ENCODE peak calls at places on chromosomes 11 and 22, in six cellular contexts. I is endothelial cell, C is GM12865, T is lung, V is sigmoid colon, F is fibroblast of lung. X is an unnamed sample.
A peak's percentile ranks its signal among the peaks of the same experiment; 100 is the strongest.

GRCh38 chr11:17528181-17528691 is 16.0 kb downstream of the USH1C start:
- DNase-seq in V (no peak), C (peak; percentile 40), F (peak; percentile 35), T (peak; percentile 35), I (peak; percentile 84), X (peak; percentile 77)

GRCh38 chr22:40008726-40009125 is 14.0 kb downstream of the FAM83F start:
- DNase-seq in F (no peak), C (no peak), T (no peak), I (no peak), V (no peak), X (no peak)

GRCh38 chr11:19790831-19791552 is 78.4 kb downstream of the NAV2 start:
- DNase-seq in C (peak; percentile 20), V (no peak), I (no peak), F (no peak), T (no peak), X (no peak)

GRCh38 chr11:123441161-123441560 is 11.1 kb downstream of the GRAMD1B start:
- DNase-seq in F (no peak), I (no peak), C (no peak), T (no peak), V (peak; percentile 13), X (no peak)

GRCh38 chr11:132058211-132058772 is 687.9 kb downstream of the NTM start:
- DNase-seq in V (no peak), T (no peak), I (no peak), C (no peak), F (peak; percentile 13), X (no peak)

GRCh38 chr11:204587-205109 is 2.6 kb downstream of the BET1L start:
- DNase-seq in T (peak; percentile 24), I (no peak), V (peak; percentile 62), C (peak; percentile 1), F (no peak), X (no peak)

GRCh38 chr11:19370100-19370861 is 129.5 kb upstream of the E2F8 start:
- DNase-seq in I (no peak), F (peak; percentile 67), C (no peak), V (peak; percentile 86), T (peak; percentile 36), X (no peak)

GRCh38 chr22:39943366-39943765 is 16.8 kb upstream of the TMA7B start:
- DNase-seq in F (no peak), I (peak; percentile 17), V (no peak), C (peak; percentile 32), T (no peak), X (no peak)

GRCh38 chr11:119065369-119065768 is 2.2 kb upstream of the VPS11 start:
- DNase-seq in T (no peak), I (no peak), F (peak; percentile 44), C (peak; percentile 64), V (no peak), X (no peak)

GRCh38 chr11:125551835-125552342 is 17.4 kb upstream of the EI24 start:
- DNase-seq in I (no peak), V (no peak), T (no peak), F (no peak), C (no peak), X (no peak)

GRCh38 chr11:9760180-9760550 is 96.3 kb downstream of the SWAP70 start:
- DNase-seq in T (peak; percentile 67), C (no peak), I (no peak), V (peak; percentile 97), F (peak; percentile 98), X (no peak)

GRCh38 chr22:19997561-19998231 is 18.9 kb downstream of the ARVCF start:
- DNase-seq in T (no peak), C (no peak), V (no peak), F (no peak), I (no peak), X (no peak)

GRCh38 chr11:11608783-11609232 is 13.0 kb downstream of the GALNT18 start:
- DNase-seq in V (no peak), I (no peak), T (no peak), F (peak; percentile 37), C (no peak), X (no peak)

GRCh38 chr22:49968831-49969661 is 8.5 kb downstream of the PIM3 start:
- DNase-seq in T (no peak), F (no peak), V (peak; percentile 71), I (peak; percentile 10), C (no peak), X (peak; percentile 2)

GRCh38 chr11:116736763-116737162 is 36.0 kb downstream of the BUD13 start:
- DNase-seq in I (no peak), F (no peak), C (peak; percentile 15), T (no peak), V (no peak), X (no peak)

GRCh38 chr22:20486229-20486628 is 9.4 kb downstream of the KLHL22 start:
- DNase-seq in F (no peak), C (no peak), T (no peak), I (no peak), V (no peak), X (no peak)

GRCh38 chr22:27512283-27512761 is 289.2 kb downstream of the MN1 start:
- DNase-seq in I (no peak), T (peak; percentile 68), F (peak; percentile 92), V (peak; percentile 88), C (no peak), X (no peak)

GRCh38 chr11:67470337-67471002 is 1.4 kb upstream of the TMEM134 start:
- DNase-seq in F (no peak), I (no peak), V (no peak), T (no peak), C (peak; percentile 31), X (no peak)

GRCh38 chr11:1927151-1928037 is 7.9 kb downstream of the TNNT3 start:
- DNase-seq in C (no peak), V (no peak), I (no peak), T (no peak), F (no peak), X (no peak)

GRCh38 chr22:20206709-20207215 is 55.9 kb upstream of the CCDC188 start:
- DNase-seq in I (no peak), V (no peak), F (peak; percentile 31), T (no peak), C (no peak), X (no peak)

GRCh38 chr11:64685536-64685935 is 37.5 kb downstream of the NRXN2 start:
- DNase-seq in C (no peak), V (no peak), T (no peak), F (no peak), I (no peak), X (no peak)

GRCh38 chr11:69569306-69570200 is 71.4 kb upstream of the CCND1 start:
- DNase-seq in C (no peak), T (no peak), V (no peak), F (no peak), I (no peak), X (no peak)

GRCh38 chr11:69567951-69568808 is 72.8 kb upstream of the CCND1 start:
- DNase-seq in I (no peak), T (no peak), V (no peak), C (no peak), F (no peak), X (no peak)

GRCh38 chr11:11946180-11946579 is 62.2 kb downstream of the DKK3 start:
- DNase-seq in V (no peak), C (no peak), I (no peak), F (no peak), T (no peak), X (no peak)

GRCh38 chr11:108916290-108916689 is 251.4 kb downstream of the DDX10 start:
- DNase-seq in F (no peak), C (no peak), V (no peak), T (no peak), I (no peak), X (no peak)

DNA sequence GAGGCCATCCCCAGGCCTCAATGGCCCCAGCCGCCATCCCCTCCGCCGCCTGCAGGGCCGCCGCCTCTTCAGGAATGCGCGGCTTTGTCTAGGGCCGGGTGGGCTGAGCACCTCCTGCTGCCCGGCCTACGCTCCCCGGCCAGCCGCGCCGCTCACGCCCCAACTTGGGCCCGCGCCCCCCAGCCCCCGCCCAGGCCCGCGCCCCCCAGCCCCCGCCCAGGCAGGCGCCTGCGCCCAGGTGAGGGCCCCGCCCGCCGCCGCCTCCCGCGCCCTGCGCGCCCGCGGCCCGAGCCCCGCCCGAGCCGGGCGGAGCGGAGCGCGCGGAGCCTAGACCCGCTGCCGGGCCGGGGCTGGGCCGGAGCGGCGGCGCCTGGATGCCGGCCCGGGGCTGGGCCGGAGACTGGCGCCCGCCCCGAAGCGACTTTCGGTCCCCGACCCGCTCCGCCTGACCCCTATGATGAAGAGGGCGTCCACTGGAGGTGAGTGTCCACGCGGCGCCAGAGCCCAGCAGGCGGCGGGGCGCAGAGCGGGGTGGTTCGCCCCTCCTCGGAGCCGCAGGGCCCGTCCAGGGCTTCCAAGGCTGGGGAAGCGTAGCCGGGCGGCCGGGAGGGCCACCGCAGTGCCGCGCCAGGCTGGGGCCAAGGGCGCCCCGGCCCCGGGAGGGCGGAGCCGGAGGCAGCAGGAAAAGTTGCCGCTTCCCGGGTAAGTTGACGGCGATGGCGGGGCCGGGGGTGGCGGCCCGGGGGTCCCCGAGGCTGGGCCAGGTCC is 34.3 kb upstream of the PRODH start:
- DNase-seq in T (no peak), V (no peak), F (no peak), I (peak; percentile 69), C (no peak), X (peak; percentile 56)
- TF ChIP-seq CTCF in T (no peak), V (no peak), F (no peak), I (no peak), C (no peak), X (peak; percentile 51)

GRCh38 chr11:13446444-13446843 is 16.6 kb downstream of the BTBD10 start:
- DNase-seq in I (no peak), T (no peak), C (no peak), V (no peak), F (no peak), X (no peak)

GRCh38 chr11:13448876-13449275 is 14.1 kb downstream of the BTBD10 start:
- DNase-seq in V (peak; percentile 68), T (no peak), C (no peak), F (peak; percentile 77), I (no peak), X (no peak)

GRCh38 chr11:13440100-13440855 is 22.7 kb downstream of the BTBD10 start:
- DNase-seq in F (peak; percentile 95), I (no peak), C (no peak), T (peak; percentile 35), V (no peak), X (no peak)

GRCh38 chr11:13449522-13449921 is 13.5 kb downstream of the BTBD10 start:
- DNase-seq in F (no peak), T (no peak), C (no peak), V (no peak), I (no peak), X (no peak)

DNA sequence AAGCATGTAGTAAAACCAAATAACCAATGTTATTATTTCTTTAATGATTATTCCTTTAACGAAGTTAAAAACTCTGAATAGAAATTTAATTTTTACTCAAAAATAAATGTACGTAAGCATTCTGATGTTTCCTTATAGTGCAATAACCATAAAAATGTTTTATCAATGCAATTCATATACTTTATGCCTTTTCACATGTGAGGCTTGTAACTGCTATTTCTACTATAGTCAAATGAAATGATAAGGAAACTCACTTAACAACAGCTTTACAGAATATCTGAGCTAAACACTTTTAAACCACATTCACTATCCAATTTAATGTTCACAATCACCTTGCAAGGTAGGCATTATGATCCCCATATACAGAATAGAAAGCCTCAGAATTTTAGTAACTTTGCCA is 17.4 kb downstream of the BTBD10 start:
- DNase-seq in T (no peak), V (no peak), C (no peak), F (no peak), I (no peak), X (no peak)
- TF ChIP-seq CTCF in T (no peak), V (no peak), C (no peak), F (no peak), I (no peak), X (no peak)

GRCh38 chr11:34653851-34654490 is 33.1 kb downstream of the EHF start:
- DNase-seq in I (no peak), C (no peak), V (no peak), F (peak; percentile 98), T (peak; percentile 63), X (no peak)
- TF ChIP-seq CTCF in I (no peak), C (no peak), V (no peak), F (no peak), T (no peak), X (no peak)

GRCh38 chr11:115736146-115736545 is 231.9 kb upstream of the CADM1 start:
- DNase-seq in I (no peak), F (no peak), T (no peak), V (no peak), C (no peak), X (no peak)
- TF ChIP-seq CTCF in I (no peak), F (no peak), T (no peak), V (no peak), C (no peak), X (no peak)

X was measured in neural crest cell.